ENCODE peak calls at places on chromosomes 12 and 14, in nine cellular contexts. One of them, this sample, is unnamed.

GRCh38 chr12:4353785-4354208 is 25.7 kb downstream of the FGF23 start:
- DNase-seq in T-helper 9 cell: peak
- DNase-seq in nucleus accumbens: no peak
- DNase-seq in head of caudate nucleus: no peak
- DNase-seq in activated gamma-delta T cell treated with anti-CD3 and anti-CD28 coated beads, Interleukin-2, amount 50 U/mL, for 16 hours: peak
- DNase-seq in heart right ventricle: no peak
- DNase-seq in D341Med: peak
- DNase-seq in NCI-H2227 treated with DMSO at 0.1 percent for 48 hours: no peak
- DNase-seq in tibial artery: no peak
- DNase-seq in this sample: no peak

GRCh38 chr12:107014050-107014449 is 27.1 kb upstream of the MTERF2 start:
- DNase-seq in T-helper 9 cell: no peak
- DNase-seq in nucleus accumbens: no peak
- DNase-seq in head of caudate nucleus: no peak
- DNase-seq in activated gamma-delta T cell treated with anti-CD3 and anti-CD28 coated beads, Interleukin-2, amount 50 U/mL, for 16 hours: no peak
- DNase-seq in heart right ventricle: no peak
- DNase-seq in D341Med: peak
- DNase-seq in NCI-H2227 treated with DMSO at 0.1 percent for 48 hours: no peak
- DNase-seq in tibial artery: no peak
- DNase-seq in this sample: no peak

GRCh38 chr12:45612044-45612794 is 117.3 kb upstream of the ARID2 start:
- DNase-seq in T-helper 9 cell: no peak
- DNase-seq in nucleus accumbens: no peak
- DNase-seq in head of caudate nucleus: no peak
- DNase-seq in activated gamma-delta T cell treated with anti-CD3 and anti-CD28 coated beads, Interleukin-2, amount 50 U/mL, for 16 hours: no peak
- DNase-seq in heart right ventricle: no peak
- DNase-seq in D341Med: no peak
- DNase-seq in NCI-H2227 treated with DMSO at 0.1 percent for 48 hours: no peak
- DNase-seq in tibial artery: no peak
- DNase-seq in this sample: no peak

GRCh38 chr14:55582741-55583140 is 2.7 kb downstream of the KTN1 start:
- DNase-seq in T-helper 9 cell: no peak
- DNase-seq in nucleus accumbens: no peak
- DNase-seq in head of caudate nucleus: no peak
- DNase-seq in activated gamma-delta T cell treated with anti-CD3 and anti-CD28 coated beads, Interleukin-2, amount 50 U/mL, for 16 hours: no peak
- DNase-seq in heart right ventricle: no peak
- DNase-seq in D341Med: no peak
- DNase-seq in NCI-H2227 treated with DMSO at 0.1 percent for 48 hours: no peak
- DNase-seq in tibial artery: no peak
- DNase-seq in this sample: no peak

GRCh38 chr12:15688202-15688736 is 100.9 kb downstream of the EPS8 start:
- DNase-seq in T-helper 9 cell: no peak
- DNase-seq in nucleus accumbens: peak
- DNase-seq in head of caudate nucleus: peak
- DNase-seq in activated gamma-delta T cell treated with anti-CD3 and anti-CD28 coated beads, Interleukin-2, amount 50 U/mL, for 16 hours: no peak
- DNase-seq in heart right ventricle: peak
- DNase-seq in D341Med: no peak
- DNase-seq in NCI-H2227 treated with DMSO at 0.1 percent for 48 hours: peak
- DNase-seq in tibial artery: peak
- DNase-seq in this sample: no peak

GRCh38 chr12:94793191-94793595 is 142.8 kb upstream of the TMCC3 start:
- DNase-seq in T-helper 9 cell: no peak
- DNase-seq in nucleus accumbens: no peak
- DNase-seq in head of caudate nucleus: no peak
- DNase-seq in activated gamma-delta T cell treated with anti-CD3 and anti-CD28 coated beads, Interleukin-2, amount 50 U/mL, for 16 hours: no peak
- DNase-seq in heart right ventricle: no peak
- DNase-seq in D341Med: no peak
- DNase-seq in NCI-H2227 treated with DMSO at 0.1 percent for 48 hours: no peak
- DNase-seq in tibial artery: no peak
- DNase-seq in this sample: no peak

GRCh38 chr12:53659609-53660008 is 16.3 kb downstream of the ATP5MC2 start:
- DNase-seq in T-helper 9 cell: no peak
- DNase-seq in nucleus accumbens: no peak
- DNase-seq in head of caudate nucleus: no peak
- DNase-seq in activated gamma-delta T cell treated with anti-CD3 and anti-CD28 coated beads, Interleukin-2, amount 50 U/mL, for 16 hours: no peak
- DNase-seq in heart right ventricle: no peak
- DNase-seq in D341Med: no peak
- DNase-seq in NCI-H2227 treated with DMSO at 0.1 percent for 48 hours: no peak
- DNase-seq in tibial artery: no peak
- DNase-seq in this sample: no peak

GRCh38 chr12:19428261-19428660 is 11.0 kb upstream of the AEBP2 start:
- DNase-seq in T-helper 9 cell: no peak
- DNase-seq in nucleus accumbens: no peak
- DNase-seq in head of caudate nucleus: no peak
- DNase-seq in activated gamma-delta T cell treated with anti-CD3 and anti-CD28 coated beads, Interleukin-2, amount 50 U/mL, for 16 hours: no peak
- DNase-seq in heart right ventricle: no peak
- DNase-seq in D341Med: no peak
- DNase-seq in NCI-H2227 treated with DMSO at 0.1 percent for 48 hours: no peak
- DNase-seq in tibial artery: no peak
- DNase-seq in this sample: no peak

GRCh38 chr12:561116-561705 is 101.5 kb downstream of the B4GALNT3 start:
- DNase-seq in T-helper 9 cell: no peak
- DNase-seq in nucleus accumbens: no peak
- DNase-seq in head of caudate nucleus: no peak
- DNase-seq in activated gamma-delta T cell treated with anti-CD3 and anti-CD28 coated beads, Interleukin-2, amount 50 U/mL, for 16 hours: no peak
- DNase-seq in heart right ventricle: no peak
- DNase-seq in D341Med: no peak
- DNase-seq in NCI-H2227 treated with DMSO at 0.1 percent for 48 hours: no peak
- DNase-seq in tibial artery: no peak
- DNase-seq in this sample: no peak

GRCh38 chr12:131103614-131104463 is 150.1 kb downstream of the ADGRD1 start:
- DNase-seq in T-helper 9 cell: no peak
- DNase-seq in nucleus accumbens: no peak
- DNase-seq in head of caudate nucleus: no peak
- DNase-seq in activated gamma-delta T cell treated with anti-CD3 and anti-CD28 coated beads, Interleukin-2, amount 50 U/mL, for 16 hours: no peak
- DNase-seq in heart right ventricle: no peak
- DNase-seq in D341Med: no peak
- DNase-seq in NCI-H2227 treated with DMSO at 0.1 percent for 48 hours: no peak
- DNase-seq in tibial artery: peak
- DNase-seq in this sample: peak

GRCh38 chr12:12008931-12009611 is 61.7 kb upstream of the BCL2L14 start:
- DNase-seq in T-helper 9 cell: peak
- DNase-seq in nucleus accumbens: no peak
- DNase-seq in head of caudate nucleus: no peak
- DNase-seq in activated gamma-delta T cell treated with anti-CD3 and anti-CD28 coated beads, Interleukin-2, amount 50 U/mL, for 16 hours: no peak
- DNase-seq in heart right ventricle: no peak
- DNase-seq in D341Med: no peak
- DNase-seq in NCI-H2227 treated with DMSO at 0.1 percent for 48 hours: no peak
- DNase-seq in tibial artery: no peak
- DNase-seq in this sample: no peak

GRCh38 chr12:68538722-68539614 is 71.7 kb upstream of the RAP1B start:
- DNase-seq in T-helper 9 cell: peak
- DNase-seq in nucleus accumbens: no peak
- DNase-seq in head of caudate nucleus: no peak
- DNase-seq in activated gamma-delta T cell treated with anti-CD3 and anti-CD28 coated beads, Interleukin-2, amount 50 U/mL, for 16 hours: peak
- DNase-seq in heart right ventricle: peak
- DNase-seq in D341Med: no peak
- DNase-seq in NCI-H2227 treated with DMSO at 0.1 percent for 48 hours: peak
- DNase-seq in tibial artery: peak
- DNase-seq in this sample: peak

GRCh38 chr12:56880416-56881035 is 53.7 kb downstream of the SDR9C7 start:
- DNase-seq in T-helper 9 cell: no peak
- DNase-seq in nucleus accumbens: no peak
- DNase-seq in head of caudate nucleus: no peak
- DNase-seq in activated gamma-delta T cell treated with anti-CD3 and anti-CD28 coated beads, Interleukin-2, amount 50 U/mL, for 16 hours: no peak
- DNase-seq in heart right ventricle: no peak
- DNase-seq in D341Med: no peak
- DNase-seq in NCI-H2227 treated with DMSO at 0.1 percent for 48 hours: no peak
- DNase-seq in tibial artery: no peak
- DNase-seq in this sample: no peak

GRCh38 chr14:98907271-98907670 is 364.7 kb downstream of the BCL11B start:
- DNase-seq in T-helper 9 cell: no peak
- DNase-seq in nucleus accumbens: no peak
- DNase-seq in head of caudate nucleus: no peak
- DNase-seq in activated gamma-delta T cell treated with anti-CD3 and anti-CD28 coated beads, Interleukin-2, amount 50 U/mL, for 16 hours: no peak
- DNase-seq in heart right ventricle: no peak
- DNase-seq in D341Med: no peak
- DNase-seq in NCI-H2227 treated with DMSO at 0.1 percent for 48 hours: no peak
- DNase-seq in tibial artery: no peak
- DNase-seq in this sample: no peak

GRCh38 chr12:124347805-124348658 is 53.1 kb downstream of the RFLNA start:
- DNase-seq in T-helper 9 cell: peak
- DNase-seq in nucleus accumbens: no peak
- DNase-seq in head of caudate nucleus: no peak
- DNase-seq in activated gamma-delta T cell treated with anti-CD3 and anti-CD28 coated beads, Interleukin-2, amount 50 U/mL, for 16 hours: peak
- DNase-seq in heart right ventricle: no peak
- DNase-seq in D341Med: peak
- DNase-seq in NCI-H2227 treated with DMSO at 0.1 percent for 48 hours: no peak
- DNase-seq in tibial artery: no peak
- DNase-seq in this sample: no peak

GRCh38 chr14:39442293-39442692 is 10.1 kb upstream of the FBXO33 start:
- DNase-seq in T-helper 9 cell: no peak
- DNase-seq in nucleus accumbens: no peak
- DNase-seq in head of caudate nucleus: no peak
- DNase-seq in activated gamma-delta T cell treated with anti-CD3 and anti-CD28 coated beads, Interleukin-2, amount 50 U/mL, for 16 hours: no peak
- DNase-seq in heart right ventricle: no peak
- DNase-seq in D341Med: no peak
- DNase-seq in NCI-H2227 treated with DMSO at 0.1 percent for 48 hours: no peak
- DNase-seq in tibial artery: no peak
- DNase-seq in this sample: peak

GRCh38 chr12:71594214-71594948 is 69.3 kb downstream of the ZFC3H1 start:
- DNase-seq in T-helper 9 cell: no peak
- DNase-seq in nucleus accumbens: no peak
- DNase-seq in head of caudate nucleus: no peak
- DNase-seq in activated gamma-delta T cell treated with anti-CD3 and anti-CD28 coated beads, Interleukin-2, amount 50 U/mL, for 16 hours: no peak
- DNase-seq in heart right ventricle: peak
- DNase-seq in D341Med: no peak
- DNase-seq in NCI-H2227 treated with DMSO at 0.1 percent for 48 hours: peak
- DNase-seq in tibial artery: no peak
- DNase-seq in this sample: no peak

GRCh38 chr12:3307419-3307818 is 183.6 kb upstream of the PRMT8 start:
- DNase-seq in T-helper 9 cell: no peak
- DNase-seq in nucleus accumbens: no peak
- DNase-seq in head of caudate nucleus: no peak
- DNase-seq in activated gamma-delta T cell treated with anti-CD3 and anti-CD28 coated beads, Interleukin-2, amount 50 U/mL, for 16 hours: no peak
- DNase-seq in heart right ventricle: no peak
- DNase-seq in D341Med: no peak
- DNase-seq in NCI-H2227 treated with DMSO at 0.1 percent for 48 hours: no peak
- DNase-seq in tibial artery: no peak
- DNase-seq in this sample: no peak

GRCh38 chr12:56829908-56830307 is 66.8 kb downstream of the HSD17B6 start:
- DNase-seq in T-helper 9 cell: no peak
- DNase-seq in nucleus accumbens: no peak
- DNase-seq in head of caudate nucleus: no peak
- DNase-seq in activated gamma-delta T cell treated with anti-CD3 and anti-CD28 coated beads, Interleukin-2, amount 50 U/mL, for 16 hours: no peak
- DNase-seq in heart right ventricle: no peak
- DNase-seq in D341Med: no peak
- DNase-seq in NCI-H2227 treated with DMSO at 0.1 percent for 48 hours: no peak
- DNase-seq in tibial artery: no peak
- DNase-seq in this sample: no peak

GRCh38 chr12:1575799-1576401 is 18.5 kb downstream of the FBXL14 start:
- DNase-seq in T-helper 9 cell: no peak
- DNase-seq in nucleus accumbens: no peak
- DNase-seq in head of caudate nucleus: no peak
- DNase-seq in activated gamma-delta T cell treated with anti-CD3 and anti-CD28 coated beads, Interleukin-2, amount 50 U/mL, for 16 hours: no peak
- DNase-seq in heart right ventricle: no peak
- DNase-seq in D341Med: no peak
- DNase-seq in NCI-H2227 treated with DMSO at 0.1 percent for 48 hours: no peak
- DNase-seq in tibial artery: no peak
- DNase-seq in this sample: no peak

GRCh38 chr12:113422030-113422900 is at the start of gene SDSL:
- DNase-seq in T-helper 9 cell: no peak
- DNase-seq in nucleus accumbens: peak
- DNase-seq in head of caudate nucleus: peak
- DNase-seq in activated gamma-delta T cell treated with anti-CD3 and anti-CD28 coated beads, Interleukin-2, amount 50 U/mL, for 16 hours: no peak
- DNase-seq in heart right ventricle: peak
- DNase-seq in D341Med: no peak
- DNase-seq in NCI-H2227 treated with DMSO at 0.1 percent for 48 hours: peak
- DNase-seq in tibial artery: peak
- DNase-seq in this sample: peak

GRCh38 chr12:49022558-49023178 is 4.1 kb upstream of the PRKAG1 start:
- DNase-seq in T-helper 9 cell: no peak
- DNase-seq in nucleus accumbens: no peak
- DNase-seq in head of caudate nucleus: no peak
- DNase-seq in activated gamma-delta T cell treated with anti-CD3 and anti-CD28 coated beads, Interleukin-2, amount 50 U/mL, for 16 hours: no peak
- DNase-seq in heart right ventricle: no peak
- DNase-seq in D341Med: peak
- DNase-seq in NCI-H2227 treated with DMSO at 0.1 percent for 48 hours: no peak
- DNase-seq in tibial artery: no peak
- DNase-seq in this sample: no peak

GRCh38 chr12:24222968-24223367 is 273.5 kb upstream of the SOX5 start:
- DNase-seq in T-helper 9 cell: no peak
- DNase-seq in nucleus accumbens: no peak
- DNase-seq in head of caudate nucleus: no peak
- DNase-seq in activated gamma-delta T cell treated with anti-CD3 and anti-CD28 coated beads, Interleukin-2, amount 50 U/mL, for 16 hours: no peak
- DNase-seq in heart right ventricle: no peak
- DNase-seq in D341Med: no peak
- DNase-seq in NCI-H2227 treated with DMSO at 0.1 percent for 48 hours: no peak
- DNase-seq in tibial artery: no peak
- DNase-seq in this sample: no peak

GRCh38 chr14:100428727-100429126 is 105.6 kb downstream of the SLC25A47 start:
- DNase-seq in T-helper 9 cell: no peak
- DNase-seq in nucleus accumbens: no peak
- DNase-seq in head of caudate nucleus: peak
- DNase-seq in activated gamma-delta T cell treated with anti-CD3 and anti-CD28 coated beads, Interleukin-2, amount 50 U/mL, for 16 hours: no peak
- DNase-seq in heart right ventricle: no peak
- DNase-seq in D341Med: no peak
- DNase-seq in NCI-H2227 treated with DMSO at 0.1 percent for 48 hours: no peak
- DNase-seq in tibial artery: no peak
- DNase-seq in this sample: no peak

GRCh38 chr14:58635041-58635440 is 2.7 kb upstream of the DACT1 start:
- DNase-seq in T-helper 9 cell: no peak
- DNase-seq in nucleus accumbens: no peak
- DNase-seq in head of caudate nucleus: no peak
- DNase-seq in activated gamma-delta T cell treated with anti-CD3 and anti-CD28 coated beads, Interleukin-2, amount 50 U/mL, for 16 hours: no peak
- DNase-seq in heart right ventricle: no peak
- DNase-seq in D341Med: no peak
- DNase-seq in NCI-H2227 treated with DMSO at 0.1 percent for 48 hours: peak
- DNase-seq in tibial artery: no peak
- DNase-seq in this sample: no peak

GRCh38 chr14:84312551-84312950 is 1217.4 kb upstream of the FLRT2 start:
- DNase-seq in T-helper 9 cell: no peak
- DNase-seq in nucleus accumbens: no peak
- DNase-seq in head of caudate nucleus: no peak
- DNase-seq in activated gamma-delta T cell treated with anti-CD3 and anti-CD28 coated beads, Interleukin-2, amount 50 U/mL, for 16 hours: no peak
- DNase-seq in heart right ventricle: no peak
- DNase-seq in D341Med: no peak
- DNase-seq in NCI-H2227 treated with DMSO at 0.1 percent for 48 hours: no peak
- DNase-seq in tibial artery: no peak
- DNase-seq in this sample: no peak

GRCh38 chr12:41061189-41061588 is 126.9 kb upstream of the PDZRN4 start:
- DNase-seq in T-helper 9 cell: no peak
- DNase-seq in nucleus accumbens: no peak
- DNase-seq in head of caudate nucleus: no peak
- DNase-seq in activated gamma-delta T cell treated with anti-CD3 and anti-CD28 coated beads, Interleukin-2, amount 50 U/mL, for 16 hours: no peak
- DNase-seq in heart right ventricle: no peak
- DNase-seq in D341Med: no peak
- DNase-seq in NCI-H2227 treated with DMSO at 0.1 percent for 48 hours: no peak
- DNase-seq in tibial artery: no peak
- DNase-seq in this sample: no peak

GRCh38 chr12:119412811-119413794 is 78.6 kb downstream of the CCDC60 start:
- DNase-seq in T-helper 9 cell: peak
- DNase-seq in nucleus accumbens: peak
- DNase-seq in head of caudate nucleus: peak
- DNase-seq in activated gamma-delta T cell treated with anti-CD3 and anti-CD28 coated beads, Interleukin-2, amount 50 U/mL, for 16 hours: no peak
- DNase-seq in heart right ventricle: peak
- DNase-seq in D341Med: peak
- DNase-seq in NCI-H2227 treated with DMSO at 0.1 percent for 48 hours: peak
- DNase-seq in tibial artery: peak
- DNase-seq in this sample: no peak

GRCh38 chr14:91693342-91693741 is 38.5 kb downstream of the CATSPERB start:
- DNase-seq in T-helper 9 cell: no peak
- DNase-seq in nucleus accumbens: no peak
- DNase-seq in head of caudate nucleus: no peak
- DNase-seq in activated gamma-delta T cell treated with anti-CD3 and anti-CD28 coated beads, Interleukin-2, amount 50 U/mL, for 16 hours: no peak
- DNase-seq in heart right ventricle: no peak
- DNase-seq in D341Med: no peak
- DNase-seq in NCI-H2227 treated with DMSO at 0.1 percent for 48 hours: no peak
- DNase-seq in tibial artery: no peak
- DNase-seq in this sample: no peak

GRCh38 chr14:105165134-105165704 is 3.4 kb downstream of the JAG2 start:
- DNase-seq in T-helper 9 cell: no peak
- DNase-seq in nucleus accumbens: no peak
- DNase-seq in head of caudate nucleus: no peak
- DNase-seq in activated gamma-delta T cell treated with anti-CD3 and anti-CD28 coated beads, Interleukin-2, amount 50 U/mL, for 16 hours: no peak
- DNase-seq in heart right ventricle: no peak
- DNase-seq in D341Med: no peak
- DNase-seq in NCI-H2227 treated with DMSO at 0.1 percent for 48 hours: no peak
- DNase-seq in tibial artery: no peak
- DNase-seq in this sample: no peak

GRCh38 chr12:29990971-29991370 is 207.2 kb upstream of the TMTC1 start:
- DNase-seq in T-helper 9 cell: no peak
- DNase-seq in nucleus accumbens: no peak
- DNase-seq in head of caudate nucleus: no peak
- DNase-seq in activated gamma-delta T cell treated with anti-CD3 and anti-CD28 coated beads, Interleukin-2, amount 50 U/mL, for 16 hours: no peak
- DNase-seq in heart right ventricle: no peak
- DNase-seq in D341Med: no peak
- DNase-seq in NCI-H2227 treated with DMSO at 0.1 percent for 48 hours: no peak
- DNase-seq in tibial artery: no peak
- DNase-seq in this sample: no peak